ENCODE peak calls at places on chromosomes 12 and 14, in eight cellular contexts. O is HL-60, M is HTR-8/SVneo, D is AG10803, K is endothelial cell of umbilical vein, B is Caco-2, L is lower lobe of right lung, F is AG20443. N is an unnamed sample.

GRCh38 chr12:118645219-118645618 is 268.9 kb downstream of the SUDS3 start:
- DNase-seq in O (no peak), B (peak), K (no peak), M (no peak), D (no peak), F (no peak), L (no peak), N (no peak)

GRCh38 chr14:61866932-61867920 is 105.0 kb downstream of the SNAPC1 start:
- DNase-seq in B (no peak), L (no peak), F (no peak), M (no peak), K (no peak), O (peak), D (no peak), N (no peak)

GRCh38 chr12:42728770-42729531 is 139.4 kb upstream of the PRICKLE1 start:
- DNase-seq in O (no peak), F (no peak), L (no peak), B (no peak), K (no peak), D (no peak), M (no peak), N (no peak)

GRCh38 chr14:94227029-94227428 is 52.9 kb downstream of the PPP4R4 start:
- DNase-seq in M (no peak), K (no peak), L (no peak), D (peak), O (no peak), F (peak), B (no peak), N (peak)

GRCh38 chr12:123808167-123808566 is 46.1 kb downstream of the DNAH10 start:
- DNase-seq in B (peak), D (peak), O (peak), L (no peak), K (no peak), M (no peak), F (peak), N (peak)

GRCh38 chr12:6791931-6792520 is 2.7 kb downstream of the CD4 start:
- DNase-seq in L (no peak), F (no peak), O (peak), K (no peak), D (no peak), M (no peak), B (no peak), N (no peak)

GRCh38 chr14:90507428-90507827 is 110.6 kb downstream of the CALM1 start:
- DNase-seq in L (no peak), D (no peak), F (no peak), M (no peak), K (no peak), B (no peak), O (no peak), N (no peak)

GRCh38 chr12:124695861-124696260 is 128.4 kb upstream of the NCOR2 start:
- DNase-seq in D (no peak), B (peak), M (no peak), O (no peak), L (no peak), F (no peak), K (no peak), N (peak)

GRCh38 chr12:6767592-6768384 is 1.6 kb downstream of the PTMS start:
- DNase-seq in D (peak), B (peak), O (no peak), F (no peak), M (no peak), K (peak), L (no peak), N (no peak)

GRCh38 chr12:132847363-132848356 is 19.0 kb upstream of the GOLGA3 start:
- DNase-seq in F (no peak), K (no peak), D (no peak), L (no peak), B (no peak), O (no peak), M (no peak), N (no peak)

GRCh38 chr12:68007466-68007865 is 18.2 kb downstream of the IFNG-AS1 start:
- DNase-seq in F (peak), B (no peak), L (no peak), D (peak), K (no peak), O (no peak), M (no peak), N (peak)

GRCh38 chr12:121789800-121790748 is 3.4 kb downstream of the RHOF start:
- DNase-seq in M (no peak), B (no peak), F (no peak), K (no peak), L (peak), O (peak), D (no peak), N (no peak)

GRCh38 chr12:89357297-89357730 is 5.0 kb upstream of the DUSP6 start:
- DNase-seq in F (no peak), B (peak), M (no peak), K (no peak), L (no peak), O (no peak), D (no peak), N (no peak)

GRCh38 chr12:49741882-49742620 is 694 bp downstream of the TMBIM6 start:
- DNase-seq in M (peak), F (peak), D (peak), B (peak), K (peak), L (peak), O (peak), N (peak)

GRCh38 chr12:53593031-53593430 is 33.2 kb downstream of the ATF7 start:
- DNase-seq in L (no peak), B (no peak), K (no peak), D (no peak), O (no peak), F (no peak), M (no peak), N (no peak)

GRCh38 chr12:53211476-53212381 is 4.7 kb upstream of the ITGB7 start:
- DNase-seq in B (peak), D (no peak), L (no peak), O (no peak), F (no peak), M (no peak), K (no peak), N (no peak)

GRCh38 chr14:61661471-61661988 is 33.8 kb upstream of the HIF1A start:
- DNase-seq in O (no peak), B (no peak), D (peak), L (no peak), K (no peak), M (no peak), F (no peak), N (peak)

GRCh38 chr12:2652011-2652400 is 142.8 kb upstream of the FKBP4 start:
- DNase-seq in L (no peak), K (no peak), M (no peak), F (no peak), O (no peak), D (no peak), B (no peak), N (no peak)

GRCh38 chr12:632102-632696 is 31.0 kb downstream of the NINJ2 start:
- DNase-seq in L (no peak), K (peak), M (peak), F (peak), O (no peak), D (peak), B (peak), N (peak)

GRCh38 chr14:96470331-96470730 is 31.9 kb upstream of the PAPOLA start:
- DNase-seq in B (no peak), K (no peak), D (no peak), L (no peak), O (no peak), M (no peak), F (no peak), N (no peak)

N was measured in amniotic epithelial cell.